ENCODE peak calls at places on chromosomes 13 and 19, in four cellular contexts. C is WTC11, P is K562, K is HepG2. D is an unnamed sample.

GRCh38 chr13:98370806-98371553 is 193.9 kb upstream of the RNF113B start:
- DNase-seq in K (no peak), C (no peak), P (no peak), D (no peak)

GRCh38 chr19:53782698-53783097 is 41.4 kb downstream of the NLRP12 start:
- DNase-seq in P (no peak), C (peak), K (no peak), D (no peak)

GRCh38 chr13:28136916-28137315 is 1.4 kb upstream of the PAN3 start:
- DNase-seq in K (no peak), P (peak), C (no peak), D (no peak)

GRCh38 chr19:37931941-37932655 is 25.1 kb downstream of the SIPA1L3 start:
- DNase-seq in K (peak), C (peak), P (no peak), D (no peak)

GRCh38 chr13:114069376-114070097 is 62.9 kb downstream of the RASA3 start:
- DNase-seq in P (no peak), K (no peak), C (no peak), D (no peak)

GRCh38 chr13:109427148-109427547 is 359.2 kb downstream of the IRS2 start:
- DNase-seq in K (no peak), P (no peak), C (no peak), D (no peak)

GRCh38 chr13:110644892-110645521 is 29.7 kb downstream of the NAXD start:
- DNase-seq in K (no peak), C (peak), P (no peak), D (no peak)

GRCh38 chr13:69585656-69586055 is 522.0 kb upstream of the ATXN8OS start:
- DNase-seq in P (no peak), C (no peak), K (no peak), D (no peak)

GRCh38 chr13:23570099-23570926 is at the start of gene TNFRSF19:
- DNase-seq in C (no peak), K (peak), P (peak), D (peak)

GRCh38 chr13:111914241-111915103 is 152.5 kb upstream of the SOX1 start:
- DNase-seq in P (no peak), K (no peak), C (peak), D (no peak)

GRCh38 chr19:16777811-16778210 is 51.4 kb upstream of the SIN3B start:
- DNase-seq in K (no peak), P (no peak), C (no peak), D (no peak)

GRCh38 chr19:35513975-35514809 is 743 bp upstream of the DMKN start:
- DNase-seq in K (peak), P (no peak), C (peak), D (no peak)

GRCh38 chr19:35353635-35354034 is 4.6 kb upstream of the FFAR3 start:
- DNase-seq in P (peak), K (no peak), C (no peak), D (no peak)

GRCh38 chr13:110306340-110306959 is 507 bp downstream of the COL4A1 start:
- DNase-seq in C (peak), P (no peak), K (no peak), D (no peak)

GRCh38 chr13:33193428-33193974 is 92.1 kb downstream of the STARD13 start:
- DNase-seq in K (no peak), C (no peak), P (no peak), D (no peak)

GRCh38 chr13:63124863-63125262 is 1709.2 kb upstream of the PCDH20 start:
- DNase-seq in C (no peak), K (peak), P (no peak), D (no peak)

GRCh38 chr13:59962343-59962742 is 201.4 kb downstream of the DIAPH3 start:
- DNase-seq in P (no peak), C (no peak), K (no peak), D (no peak)
- TF ChIP-seq ELF4 in P (no peak), C (no peak), K (no peak), D (no peak)

DNA sequence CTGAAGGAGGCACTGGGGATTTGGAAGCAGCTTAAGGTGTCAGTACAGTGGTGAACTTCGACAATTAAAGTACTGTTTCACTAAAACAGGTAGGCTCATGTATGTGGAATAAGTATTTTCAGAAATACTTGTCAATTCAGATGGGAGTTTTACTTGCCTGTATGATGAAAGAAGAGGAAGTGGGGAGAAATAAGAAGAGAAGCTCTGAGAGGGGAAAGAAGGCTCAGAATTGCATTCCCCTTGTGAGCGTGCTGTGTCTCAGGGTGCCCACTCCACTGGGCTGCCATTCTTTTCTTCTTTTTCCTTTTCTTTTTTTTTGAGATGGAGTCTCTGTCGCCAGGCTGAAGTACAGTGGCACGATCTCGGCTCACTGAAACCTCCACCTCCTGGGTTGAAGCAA is 38.6 kb upstream of the RNF17 start:
- DNase-seq in P (no peak), C (no peak), K (no peak), D (no peak)
- TF ChIP-seq ELF4 in P (no peak), C (no peak), K (no peak), D (no peak)

DNA sequence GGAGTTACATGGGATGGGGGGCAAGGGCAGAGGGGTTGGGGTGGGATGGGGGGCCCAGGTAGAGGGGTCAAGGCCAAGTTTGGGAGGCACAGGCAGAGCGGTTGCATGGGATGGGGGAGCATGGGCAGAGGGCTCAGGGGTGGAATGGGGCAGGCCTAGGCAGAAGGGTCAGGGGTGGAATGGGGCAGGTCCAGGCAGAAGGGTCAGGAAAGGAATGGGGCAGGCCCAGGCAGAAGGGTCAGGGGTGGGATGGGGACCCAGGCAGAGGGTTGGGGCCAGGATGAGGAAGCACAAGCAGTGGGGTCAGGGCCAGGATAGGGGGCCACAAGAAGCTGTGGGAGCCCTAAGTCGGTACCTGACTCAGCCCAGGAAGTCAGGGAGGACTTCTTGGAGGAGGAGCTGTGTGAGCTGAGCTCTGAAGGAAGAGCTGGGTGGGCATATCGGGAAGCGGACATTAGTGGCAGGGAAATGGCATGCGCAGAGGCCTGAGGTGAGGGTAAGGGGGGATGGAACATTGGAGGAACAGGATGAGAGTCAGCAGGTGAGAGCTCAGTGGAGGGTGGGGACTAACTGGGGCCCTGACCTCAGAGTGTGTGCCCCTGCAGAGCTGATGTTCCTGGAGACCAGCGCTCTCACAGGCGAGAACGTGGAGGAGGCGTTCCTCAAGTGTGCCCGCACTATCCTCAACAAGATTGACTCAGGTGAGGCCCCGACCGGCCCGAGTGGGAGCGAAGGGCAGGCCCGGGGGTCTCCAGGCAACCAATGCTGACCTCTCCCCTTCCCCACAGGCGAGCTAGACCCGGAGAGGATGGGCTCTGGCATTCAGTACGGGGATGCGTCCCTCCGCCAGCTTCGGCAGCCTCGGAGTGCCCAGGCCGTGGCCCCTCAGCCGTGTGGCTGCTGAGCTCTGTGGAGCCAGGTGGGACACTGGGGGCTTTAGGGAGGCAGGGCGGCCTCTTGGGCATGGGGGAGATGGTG is 8.3 kb downstream of the RAB4B start:
- DNase-seq in C (no peak), P (no peak), K (no peak), D (no peak)
- TF ChIP-seq ELF4 in C (no peak), P (no peak), K (no peak), D (no peak)

GRCh38 chr19:23946569-23946968 is 31.9 kb downstream of the ZNF726 start:
- DNase-seq in C (no peak), P (no peak), K (no peak), D (no peak)
- TF ChIP-seq ELF4 in C (no peak), P (no peak), K (no peak), D (no peak)

D was measured in HEK293T.